ENCODE peak calls at places on chromosomes 2 and 18, in eight cellular contexts. One of them, this sample, is unnamed.

GRCh38 chr2:46009772-46010171 is 287.4 kb upstream of the EPAS1 start:
- DNase-seq in fibroblast of pulmonary artery: no peak
- DNase-seq in occipital lobe: no peak
- DNase-seq in retina: no peak
- DNase-seq in epithelial cell of esophagus: no peak
- DNase-seq in activated naive CD4-positive, alpha-beta T cell treated with anti-CD3 and anti-CD28 coated beads, Interleukin-2, amount 50 U/mL, for 72 hours: no peak
- DNase-seq in anterior cingulate cortex: no peak
- DNase-seq in chondrocyte: no peak
- DNase-seq in this sample: no peak

GRCh38 chr18:50806208-50806616 is 13.6 kb downstream of the MRO start:
- DNase-seq in anterior cingulate cortex: no peak
- DNase-seq in fibroblast of pulmonary artery: no peak
- DNase-seq in epithelial cell of esophagus: no peak
- DNase-seq in occipital lobe: no peak
- DNase-seq in retina: no peak
- DNase-seq in activated naive CD4-positive, alpha-beta T cell treated with anti-CD3 and anti-CD28 coated beads, Interleukin-2, amount 50 U/mL, for 72 hours: no peak
- DNase-seq in chondrocyte: no peak
- DNase-seq in this sample: no peak

GRCh38 chr2:216292886-216293291 is 79.4 kb downstream of the MARCHF4 start:
- DNase-seq in fibroblast of pulmonary artery: peak
- DNase-seq in activated naive CD4-positive, alpha-beta T cell treated with anti-CD3 and anti-CD28 coated beads, Interleukin-2, amount 50 U/mL, for 72 hours: no peak
- DNase-seq in anterior cingulate cortex: no peak
- DNase-seq in chondrocyte: no peak
- DNase-seq in occipital lobe: no peak
- DNase-seq in retina: peak
- DNase-seq in epithelial cell of esophagus: peak
- DNase-seq in this sample: no peak

GRCh38 chr2:183812091-183812490 is 687.8 kb downstream of the NUP35 start:
- DNase-seq in fibroblast of pulmonary artery: no peak
- DNase-seq in retina: no peak
- DNase-seq in activated naive CD4-positive, alpha-beta T cell treated with anti-CD3 and anti-CD28 coated beads, Interleukin-2, amount 50 U/mL, for 72 hours: no peak
- DNase-seq in anterior cingulate cortex: no peak
- DNase-seq in epithelial cell of esophagus: peak
- DNase-seq in chondrocyte: no peak
- DNase-seq in occipital lobe: no peak
- DNase-seq in this sample: no peak

GRCh38 chr2:202542142-202542541 is 92.6 kb upstream of the FAM117B start:
- DNase-seq in fibroblast of pulmonary artery: peak
- DNase-seq in retina: no peak
- DNase-seq in anterior cingulate cortex: no peak
- DNase-seq in epithelial cell of esophagus: no peak
- DNase-seq in chondrocyte: no peak
- DNase-seq in occipital lobe: no peak
- DNase-seq in activated naive CD4-positive, alpha-beta T cell treated with anti-CD3 and anti-CD28 coated beads, Interleukin-2, amount 50 U/mL, for 72 hours: no peak
- DNase-seq in this sample: no peak

GRCh38 chr18:22637787-22638186 is 220.1 kb upstream of the CTAGE1 start:
- DNase-seq in retina: no peak
- DNase-seq in fibroblast of pulmonary artery: peak
- DNase-seq in occipital lobe: no peak
- DNase-seq in activated naive CD4-positive, alpha-beta T cell treated with anti-CD3 and anti-CD28 coated beads, Interleukin-2, amount 50 U/mL, for 72 hours: no peak
- DNase-seq in epithelial cell of esophagus: peak
- DNase-seq in anterior cingulate cortex: no peak
- DNase-seq in chondrocyte: no peak
- DNase-seq in this sample: no peak

GRCh38 chr2:240111253-240111652 is 24.9 kb downstream of the COPS9 start:
- DNase-seq in anterior cingulate cortex: no peak
- DNase-seq in occipital lobe: no peak
- DNase-seq in activated naive CD4-positive, alpha-beta T cell treated with anti-CD3 and anti-CD28 coated beads, Interleukin-2, amount 50 U/mL, for 72 hours: no peak
- DNase-seq in fibroblast of pulmonary artery: peak
- DNase-seq in chondrocyte: no peak
- DNase-seq in retina: peak
- DNase-seq in epithelial cell of esophagus: no peak
- DNase-seq in this sample: no peak

GRCh38 chr2:35978218-35978617 is 377.4 kb upstream of the CRIM1 start:
- DNase-seq in retina: no peak
- DNase-seq in chondrocyte: no peak
- DNase-seq in anterior cingulate cortex: no peak
- DNase-seq in occipital lobe: no peak
- DNase-seq in activated naive CD4-positive, alpha-beta T cell treated with anti-CD3 and anti-CD28 coated beads, Interleukin-2, amount 50 U/mL, for 72 hours: no peak
- DNase-seq in epithelial cell of esophagus: no peak
- DNase-seq in fibroblast of pulmonary artery: no peak
- DNase-seq in this sample: no peak

GRCh38 chr18:33372442-33372841 is 68.1 kb downstream of the CCDC178 start:
- DNase-seq in chondrocyte: no peak
- DNase-seq in fibroblast of pulmonary artery: no peak
- DNase-seq in anterior cingulate cortex: no peak
- DNase-seq in retina: no peak
- DNase-seq in occipital lobe: no peak
- DNase-seq in epithelial cell of esophagus: peak
- DNase-seq in activated naive CD4-positive, alpha-beta T cell treated with anti-CD3 and anti-CD28 coated beads, Interleukin-2, amount 50 U/mL, for 72 hours: no peak
- DNase-seq in this sample: no peak

GRCh38 chr2:19508-19907 is 26.8 kb downstream of the FAM110C start:
- DNase-seq in epithelial cell of esophagus: no peak
- DNase-seq in chondrocyte: no peak
- DNase-seq in anterior cingulate cortex: no peak
- DNase-seq in occipital lobe: no peak
- DNase-seq in activated naive CD4-positive, alpha-beta T cell treated with anti-CD3 and anti-CD28 coated beads, Interleukin-2, amount 50 U/mL, for 72 hours: no peak
- DNase-seq in retina: no peak
- DNase-seq in fibroblast of pulmonary artery: no peak
- DNase-seq in this sample: no peak

GRCh38 chr2:238726670-238727584 is 121.0 kb upstream of the TWIST2 start:
- DNase-seq in fibroblast of pulmonary artery: no peak
- DNase-seq in anterior cingulate cortex: no peak
- DNase-seq in occipital lobe: no peak
- DNase-seq in activated naive CD4-positive, alpha-beta T cell treated with anti-CD3 and anti-CD28 coated beads, Interleukin-2, amount 50 U/mL, for 72 hours: no peak
- DNase-seq in epithelial cell of esophagus: no peak
- DNase-seq in retina: no peak
- DNase-seq in chondrocyte: no peak
- DNase-seq in this sample: no peak

GRCh38 chr2:199985625-199986207 is 30.3 kb downstream of the MAIP1 start:
- DNase-seq in epithelial cell of esophagus: peak
- DNase-seq in retina: peak
- DNase-seq in fibroblast of pulmonary artery: peak
- DNase-seq in chondrocyte: no peak
- DNase-seq in activated naive CD4-positive, alpha-beta T cell treated with anti-CD3 and anti-CD28 coated beads, Interleukin-2, amount 50 U/mL, for 72 hours: no peak
- DNase-seq in anterior cingulate cortex: no peak
- DNase-seq in occipital lobe: no peak
- DNase-seq in this sample: peak

GRCh38 chr2:231367178-231367577 is 28.3 kb upstream of the B3GNT7 start:
- DNase-seq in retina: no peak
- DNase-seq in chondrocyte: peak
- DNase-seq in occipital lobe: no peak
- DNase-seq in activated naive CD4-positive, alpha-beta T cell treated with anti-CD3 and anti-CD28 coated beads, Interleukin-2, amount 50 U/mL, for 72 hours: no peak
- DNase-seq in fibroblast of pulmonary artery: no peak
- DNase-seq in epithelial cell of esophagus: no peak
- DNase-seq in anterior cingulate cortex: no peak
- DNase-seq in this sample: no peak

GRCh38 chr2:26191316-26192159 is 18.6 kb downstream of the GAREM2 start:
- DNase-seq in activated naive CD4-positive, alpha-beta T cell treated with anti-CD3 and anti-CD28 coated beads, Interleukin-2, amount 50 U/mL, for 72 hours: no peak
- DNase-seq in retina: no peak
- DNase-seq in fibroblast of pulmonary artery: no peak
- DNase-seq in anterior cingulate cortex: no peak
- DNase-seq in chondrocyte: no peak
- DNase-seq in epithelial cell of esophagus: no peak
- DNase-seq in occipital lobe: no peak
- DNase-seq in this sample: no peak

GRCh38 chr2:45210466-45211195 is 201.4 kb upstream of the SIX2 start:
- DNase-seq in occipital lobe: no peak
- DNase-seq in anterior cingulate cortex: no peak
- DNase-seq in retina: no peak
- DNase-seq in activated naive CD4-positive, alpha-beta T cell treated with anti-CD3 and anti-CD28 coated beads, Interleukin-2, amount 50 U/mL, for 72 hours: no peak
- DNase-seq in chondrocyte: no peak
- DNase-seq in epithelial cell of esophagus: peak
- DNase-seq in fibroblast of pulmonary artery: no peak
- DNase-seq in this sample: no peak

GRCh38 chr2:24721470-24721869 is 71.7 kb downstream of the PTRHD1 start:
- DNase-seq in fibroblast of pulmonary artery: peak
- DNase-seq in activated naive CD4-positive, alpha-beta T cell treated with anti-CD3 and anti-CD28 coated beads, Interleukin-2, amount 50 U/mL, for 72 hours: peak
- DNase-seq in anterior cingulate cortex: peak
- DNase-seq in retina: peak
- DNase-seq in epithelial cell of esophagus: peak
- DNase-seq in chondrocyte: no peak
- DNase-seq in occipital lobe: peak
- DNase-seq in this sample: no peak

GRCh38 chr2:109663721-109664120 is 49.6 kb downstream of the SOWAHC start:
- DNase-seq in chondrocyte: no peak
- DNase-seq in fibroblast of pulmonary artery: peak
- DNase-seq in occipital lobe: peak
- DNase-seq in epithelial cell of esophagus: peak
- DNase-seq in retina: no peak
- DNase-seq in activated naive CD4-positive, alpha-beta T cell treated with anti-CD3 and anti-CD28 coated beads, Interleukin-2, amount 50 U/mL, for 72 hours: no peak
- DNase-seq in anterior cingulate cortex: peak
- DNase-seq in this sample: no peak

GRCh38 chr2:88669371-88670214 is 21.9 kb upstream of the RPIA start:
- DNase-seq in anterior cingulate cortex: no peak
- DNase-seq in occipital lobe: no peak
- DNase-seq in epithelial cell of esophagus: peak
- DNase-seq in retina: no peak
- DNase-seq in fibroblast of pulmonary artery: peak
- DNase-seq in activated naive CD4-positive, alpha-beta T cell treated with anti-CD3 and anti-CD28 coated beads, Interleukin-2, amount 50 U/mL, for 72 hours: no peak
- DNase-seq in chondrocyte: no peak
- DNase-seq in this sample: peak

This sample was measured in NCI-H526 treated with DMSO at 0.1 percent for 48 hours.